ENCODE peak calls at places on chromosomes 2 and 18, in nine cellular contexts. X is HFF-Myc; B is kidney; D is SJCRH30; N is Panc1; M is HCT116; Y is effector memory CD4-positive, alpha-beta T cell; H is lower lobe of right lung; S is gastrocnemius medialis. R is an unnamed sample.

GRCh38 chr2:112092286-112093041 is 37.4 kb downstream of the TMEM87B start:
- DNase-seq in D (no peak), N (no peak), X (peak; percentile 16), H (no peak), B (no peak), S (no peak), Y (no peak), M (no peak), R (peak; percentile 33)

GRCh38 chr2:67565761-67566160 is 168.6 kb downstream of the ETAA1 start:
- DNase-seq in Y (no peak), X (peak; percentile 38), N (no peak), D (no peak), M (no peak), H (no peak), S (no peak), B (no peak), R (no peak)

GRCh38 chr18:57150828-57151227 is 3.9 kb downstream of the BOD1L2 start:
- DNase-seq in M (no peak), Y (no peak), D (peak; percentile 52), N (no peak), X (no peak), H (no peak), B (peak; percentile 29), S (no peak), R (no peak)

GRCh38 chr2:192813341-192813740 is 618.6 kb upstream of the TMEFF2 start:
- DNase-seq in D (no peak), B (no peak), X (no peak), N (no peak), S (no peak), H (no peak), M (no peak), Y (no peak), R (no peak)

GRCh38 chr2:1162768-1163584 is 212.3 kb downstream of the SNTG2 start:
- DNase-seq in N (no peak), Y (no peak), X (no peak), H (no peak), B (no peak), S (no peak), D (peak; percentile 37), M (no peak), R (no peak)

GRCh38 chr2:88668862-88669261 is 22.6 kb upstream of the RPIA start:
- DNase-seq in N (no peak), B (no peak), Y (no peak), X (no peak), M (no peak), S (no peak), H (no peak), D (no peak), R (no peak)

GRCh38 chr2:26347286-26347865 is 787 bp upstream of the ADGRF3 start:
- DNase-seq in D (no peak), X (no peak), H (no peak), M (no peak), Y (no peak), S (no peak), B (no peak), N (no peak), R (no peak)

GRCh38 chr2:44560352-44560751 is 198.6 kb downstream of the CAMKMT start:
- DNase-seq in B (no peak), X (no peak), D (no peak), H (peak; percentile 47), M (no peak), S (no peak), Y (no peak), N (no peak), R (no peak)

GRCh38 chr2:129233751-129234406 is 745.6 kb upstream of the RAB6C start:
- DNase-seq in Y (no peak), M (no peak), B (no peak), S (no peak), X (no peak), H (no peak), D (peak; percentile 10), N (no peak), R (peak; percentile 25)

GRCh38 chr2:74146929-74147728 is 583 bp downstream of the BOLA3 start:
- DNase-seq in S (peak; percentile 28), M (no peak), X (no peak), N (no peak), Y (no peak), D (peak; percentile 29), B (no peak), H (no peak), R (no peak)

GRCh38 chr2:229252996-229253395 is 18.1 kb downstream of the PID1 start:
- DNase-seq in Y (no peak), M (no peak), S (no peak), N (no peak), H (no peak), X (no peak), D (no peak), B (no peak), R (no peak)

GRCh38 chr2:96305979-96306308 is 598 bp upstream of the SNRNP200 start:
- DNase-seq in H (no peak), X (no peak), N (no peak), B (no peak), Y (no peak), M (no peak), S (no peak), D (no peak), R (no peak)

GRCh38 chr2:231286964-231287363 is 88.5 kb downstream of the ARMC9 start:
- DNase-seq in B (no peak), M (no peak), H (no peak), S (no peak), X (no peak), Y (no peak), D (no peak), N (no peak), R (no peak)

DNA sequence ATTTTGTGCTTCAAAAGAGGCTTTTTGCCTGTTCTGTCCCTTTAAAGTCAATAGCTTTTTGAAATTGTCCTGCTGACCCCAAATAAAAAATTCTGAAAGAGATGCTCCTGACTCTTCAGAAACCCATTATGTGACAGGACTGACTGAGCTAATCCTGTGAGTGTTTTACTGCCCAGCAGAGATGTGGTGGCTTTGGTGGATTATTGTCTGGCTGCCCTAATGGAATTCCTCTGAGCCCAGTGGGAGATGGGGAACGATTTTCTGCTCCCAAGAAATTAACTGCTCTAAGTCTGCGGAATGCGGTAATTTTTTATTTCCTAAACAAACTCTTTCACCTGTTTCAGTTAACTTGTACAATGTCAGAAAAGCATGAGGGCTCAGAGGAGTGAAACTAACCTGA is 258.2 kb downstream of the IKZF2 start:
- DNase-seq in M (no peak), N (no peak), D (peak; percentile 49), H (no peak), Y (no peak), B (no peak), S (no peak), X (no peak), R (no peak)
- H3K4me3 ChIP-seq in M (no peak overlapping the region), N (no peak overlapping the region), D (no peak overlapping the region), H (no peak overlapping the region), Y (no peak overlapping the region), B (no peak overlapping the region), S (no peak overlapping the region), X (no peak overlapping the region), R (no peak overlapping the region)

DNA sequence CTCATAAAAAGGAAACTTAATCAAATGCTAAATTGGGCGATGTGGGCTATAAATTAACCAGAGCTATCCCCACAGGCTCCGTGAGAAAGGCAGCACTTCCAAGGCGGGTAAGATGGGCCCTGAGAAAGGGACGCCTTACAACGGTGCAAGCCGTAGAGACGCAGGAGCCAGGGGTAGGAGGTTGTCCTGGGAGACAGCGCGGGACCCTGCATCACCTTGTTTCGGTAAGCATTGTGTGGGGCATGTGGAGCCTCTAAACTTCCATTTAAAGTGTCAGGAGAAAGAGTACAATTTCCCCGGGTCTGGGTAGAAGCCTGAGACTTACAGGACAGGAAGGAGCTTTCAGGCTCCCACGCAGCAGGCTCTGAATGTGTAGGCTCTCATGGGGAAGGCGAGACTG is 1.2 kb upstream of the PER2 start:
- DNase-seq in S (no peak), X (no peak), Y (no peak), M (no peak), N (no peak), D (no peak), H (no peak), B (no peak), R (no peak)
- H3K4me3 ChIP-seq in S (peak overlapping the region; percentile 92), X (peak overlapping the region; percentile 95), Y (peak overlapping the region; percentile 51), M (peak overlapping the region; percentile 73), N (peak overlapping the region; percentile 55), D (peak overlapping the region; percentile 63), H (peak overlapping the region; percentile 70), B (peak overlapping the region; percentile 49), R (peak overlapping the region; percentile 82)

GRCh38 chr2:174967086-174967485 is 38.1 kb downstream of the CHN1 start:
- DNase-seq in N (no peak), H (no peak), Y (no peak), M (no peak), S (no peak), B (no peak), D (no peak), X (no peak), R (no peak)

GRCh38 chr2:174967693-174968260 is 37.4 kb downstream of the CHN1 start:
- DNase-seq in X (no peak), M (no peak), D (no peak), H (no peak), N (no peak), Y (no peak), S (no peak), B (no peak), R (no peak)

GRCh38 chr2:174965551-174965950 is 39.6 kb downstream of the CHN1 start:
- DNase-seq in S (no peak), D (peak; percentile 60), M (no peak), B (no peak), N (no peak), Y (no peak), H (no peak), X (no peak), R (no peak)

GRCh38 chr2:174964404-174964803 is 40.8 kb downstream of the CHN1 start:
- DNase-seq in B (no peak), M (no peak), Y (no peak), N (no peak), H (no peak), X (no peak), S (no peak), D (peak; percentile 35), R (no peak)

GRCh38 chr2:174965992-174966789 is 39.0 kb downstream of the CHN1 start:
- DNase-seq in D (peak; percentile 49), M (no peak), H (no peak), X (no peak), N (no peak), S (no peak), B (no peak), Y (no peak), R (no peak)
- H3K4me3 ChIP-seq in D (peak overlapping the region; percentile 5), M (no peak overlapping the region), H (no peak overlapping the region), X (no peak overlapping the region), N (no peak overlapping the region), S (no peak overlapping the region), B (no peak overlapping the region), Y (no peak overlapping the region), R (no peak overlapping the region)

DNA sequence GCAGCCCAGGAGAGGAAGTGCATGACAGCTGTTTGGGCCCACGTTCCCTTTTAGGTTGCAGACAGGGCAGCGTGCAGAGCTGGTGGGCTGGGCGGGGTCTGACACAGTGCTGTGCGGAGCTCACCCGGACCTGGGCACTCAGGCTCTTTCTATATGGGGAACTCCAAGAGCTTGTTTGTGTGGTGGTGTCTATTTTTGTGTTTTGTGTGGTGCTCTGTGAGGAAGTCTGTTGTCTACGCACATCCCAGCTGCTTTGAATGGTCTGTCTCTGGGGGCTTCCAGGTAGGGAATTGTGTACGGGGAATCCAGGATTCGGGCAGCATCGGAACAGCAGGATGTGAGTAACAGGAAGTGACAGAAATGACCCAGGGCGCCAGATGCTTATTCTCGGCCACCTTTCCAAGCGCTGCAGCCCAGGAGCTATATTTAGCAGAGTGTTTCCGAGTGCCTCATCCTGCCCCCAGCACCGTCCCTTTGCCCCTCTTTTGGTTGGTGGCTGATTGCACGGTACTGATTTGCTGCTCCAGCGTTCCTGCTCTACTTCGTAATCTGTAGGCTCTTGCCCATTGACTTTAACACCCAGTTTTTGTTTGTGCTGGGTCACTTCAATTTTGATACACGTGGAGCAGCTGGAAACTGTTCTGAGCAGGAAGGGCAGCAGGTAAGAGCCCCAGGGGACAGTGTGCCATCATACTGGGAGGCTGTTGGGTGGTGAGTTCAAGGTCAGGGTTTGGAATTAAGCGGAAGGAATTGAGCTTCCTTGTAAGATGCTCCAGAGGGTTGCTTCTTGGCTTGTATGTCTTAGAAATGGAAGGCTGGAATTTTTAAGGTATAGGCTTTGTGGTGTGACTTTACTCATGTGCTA is 64.7 kb downstream of the DGKD start:
- DNase-seq in H (no peak), B (no peak), M (peak; percentile 37), N (no peak), S (peak; percentile 92), Y (peak; percentile 45), X (peak; percentile 40), D (no peak), R (no peak)
- H3K4me3 ChIP-seq in H (peak overlapping the region; percentile 33), B (no peak overlapping the region), M (peak overlapping the region; percentile 65), N (peak overlapping the region; percentile 68), S (peak overlapping the region; percentile 62), Y (peak overlapping the region; percentile 37), X (peak overlapping the region; percentile 18), D (no peak overlapping the region), R (no peak overlapping the region)

R was measured in BJ.